ENCODE peak calls at places on chromosomes 12 and 14, in seven cellular contexts. K, M, T, J, Z, H and B are unnamed samples.

GRCh38 chr12:21324551-21324950 is 10.2 kb downstream of the SLCO1A2 start:
- DNase-seq in M (no peak), K (no peak), T (no peak), H (no peak), Z (no peak), J (no peak), B (no peak)

GRCh38 chr12:92133166-92133565 is 12.5 kb downstream of the BTG1 start:
- DNase-seq in J (no peak), K (no peak), T (no peak), H (no peak), Z (no peak), M (no peak), B (no peak)

GRCh38 chr12:105523164-105524057 is 192.9 kb downstream of the C12orf75 start:
- DNase-seq in H (no peak), T (no peak), J (no peak), K (no peak), M (no peak), Z (no peak), B (peak)

GRCh38 chr14:92408186-92408585 is 85.2 kb downstream of the SLC24A4 start:
- DNase-seq in K (no peak), Z (no peak), H (no peak), M (no peak), T (no peak), J (no peak), B (no peak)

GRCh38 chr14:104953097-104953496 is 25.1 kb downstream of the AHNAK2 start:
- DNase-seq in T (no peak), M (no peak), K (no peak), J (no peak), Z (no peak), H (no peak), B (no peak)

GRCh38 chr12:56677680-56678079 is 10.4 kb downstream of the PTGES3 start:
- DNase-seq in H (no peak), M (no peak), Z (no peak), J (no peak), K (no peak), T (no peak), B (no peak)

GRCh38 chr14:63426838-63427237 is 108.1 kb upstream of the GPHB5 start:
- DNase-seq in M (no peak), H (no peak), T (no peak), J (no peak), K (no peak), Z (no peak), B (no peak)

GRCh38 chr12:31523306-31523705 is 67.6 kb downstream of the DENND5B start:
- DNase-seq in T (no peak), Z (no peak), K (no peak), H (no peak), J (no peak), M (no peak), B (no peak)

GRCh38 chr12:64890873-64891468 is 66.5 kb downstream of the TBC1D30 start:
- DNase-seq in T (peak), H (peak), M (no peak), Z (peak), J (no peak), K (peak), B (peak)

GRCh38 chr12:49705479-49706267 is 1.5 kb downstream of the FMNL3 start:
- DNase-seq in Z (peak), T (peak), J (no peak), H (no peak), K (no peak), M (no peak), B (peak)

GRCh38 chr14:61435563-61436337 is 114.4 kb downstream of the PRKCH start:
- DNase-seq in J (no peak), H (no peak), Z (no peak), K (no peak), T (no peak), M (no peak), B (no peak)

GRCh38 chr14:71474291-71474690 is 457.9 kb upstream of the RGS6 start:
- DNase-seq in T (no peak), J (no peak), H (no peak), Z (no peak), K (no peak), M (no peak), B (peak)

GRCh38 chr12:121800694-121801600 is 2.9 kb upstream of the SETD1B start:
- DNase-seq in K (no peak), T (no peak), H (no peak), Z (peak), J (no peak), M (no peak), B (peak)

GRCh38 chr12:63068857-63069442 is 82.1 kb downstream of the AVPR1A start:
- DNase-seq in M (no peak), Z (peak), J (no peak), T (peak), H (peak), K (peak), B (peak)

GRCh38 chr14:68881396-68881795 is 88.5 kb upstream of the ZFP36L1 start:
- DNase-seq in H (no peak), K (no peak), J (no peak), Z (no peak), M (no peak), T (no peak), B (no peak)

GRCh38 chr12:54282949-54283593 is 2.5 kb downstream of the HNRNPA1 start:
- DNase-seq in Z (no peak), K (no peak), J (no peak), T (no peak), H (no peak), M (no peak), B (no peak)

GRCh38 chr14:24692382-24693352 is 58.7 kb upstream of the GZMB start:
- DNase-seq in M (no peak), Z (no peak), H (no peak), K (no peak), T (no peak), J (no peak), B (no peak)

GRCh38 chr14:101820283-101820798 is 58.8 kb downstream of the PPP2R5C start:
- DNase-seq in M (peak), K (no peak), T (no peak), J (no peak), Z (no peak), H (no peak), B (no peak)

GRCh38 chr12:12890815-12891645 is at the start of gene GPRC5A:
- DNase-seq in J (peak), H (peak), K (peak), M (no peak), T (peak), Z (peak), B (peak)

GRCh38 chr14:68306265-68306933 is 486.5 kb downstream of the ZFP36L1 start:
- DNase-seq in J (no peak), Z (no peak), T (no peak), H (no peak), K (no peak), M (peak), B (no peak)

GRCh38 chr12:2374092-2374740 is 321.4 kb downstream of the CACNA1C start:
- DNase-seq in K (no peak), H (no peak), T (no peak), Z (no peak), M (no peak), J (no peak), B (no peak)

GRCh38 chr12:8120072-8120713 is 3.2 kb upstream of the CLEC4A start:
- DNase-seq in H (no peak), J (no peak), K (no peak), Z (no peak), T (no peak), M (no peak), B (no peak)

GRCh38 chr12:32753605-32754004 is 2.1 kb downstream of the YARS2 start:
- DNase-seq in H (no peak), Z (no peak), M (no peak), J (no peak), K (no peak), T (no peak), B (no peak)

GRCh38 chr14:89466460-89466859 is 49.4 kb upstream of the FOXN3 start:
- DNase-seq in K (no peak), T (no peak), J (no peak), H (no peak), M (no peak), Z (no peak), B (no peak)

GRCh38 chr14:60720962-60721330 is 3.2 kb downstream of the SIX4 start:
- DNase-seq in K (no peak), J (no peak), M (no peak), T (peak), Z (no peak), H (no peak), B (no peak)

GRCh38 chr14:20610002-20610765 is 19.0 kb upstream of the RNASE12 start:
- DNase-seq in K (no peak), H (peak), T (peak), M (no peak), J (peak), Z (peak), B (peak)

GRCh38 chr14:43754838-43755237 is 752.2 kb downstream of the FSCB start:
- DNase-seq in J (peak), T (no peak), H (no peak), Z (no peak), M (no peak), K (no peak), B (no peak)

GRCh38 chr12:6074394-6074793 is 50.1 kb downstream of the VWF start:
- DNase-seq in M (no peak), Z (no peak), K (no peak), H (no peak), J (no peak), T (no peak), B (no peak)

GRCh38 chr12:59382678-59383425 is 213.0 kb upstream of the SLC16A7 start:
- DNase-seq in M (no peak), Z (no peak), H (no peak), T (no peak), K (no peak), J (no peak), B (no peak)

GRCh38 chr12:94545937-94546771 is 86.5 kb upstream of the CEP83 start:
- DNase-seq in H (peak), J (peak), M (peak), K (peak), Z (peak), T (peak), B (peak)

GRCh38 chr12:108614639-108615038 is 16.8 kb upstream of the TMEM119 start:
- DNase-seq in M (no peak), J (no peak), Z (no peak), K (no peak), T (no peak), H (no peak), B (no peak)
- TF ChIP-seq SIN3A in M (no peak), J (no peak), Z (no peak), K (no peak), T (no peak), H (no peak), B (no peak)

GRCh38 chr12:4148418-4149056 is 125.0 kb upstream of the CCND2 start:
- DNase-seq in Z (no peak), J (no peak), M (peak), H (no peak), K (no peak), T (no peak), B (no peak)
- TF ChIP-seq SIN3A in Z (no peak), J (no peak), M (no peak), H (no peak), K (no peak), T (no peak), B (no peak)

GRCh38 chr12:116687888-116688287 is 50.0 kb downstream of the SPRING1 start:
- DNase-seq in T (peak), M (no peak), H (no peak), J (peak), K (peak), Z (peak), B (peak)
- TF ChIP-seq SIN3A in T (no peak), M (no peak), H (no peak), J (no peak), K (no peak), Z (no peak), B (no peak)

DNA sequence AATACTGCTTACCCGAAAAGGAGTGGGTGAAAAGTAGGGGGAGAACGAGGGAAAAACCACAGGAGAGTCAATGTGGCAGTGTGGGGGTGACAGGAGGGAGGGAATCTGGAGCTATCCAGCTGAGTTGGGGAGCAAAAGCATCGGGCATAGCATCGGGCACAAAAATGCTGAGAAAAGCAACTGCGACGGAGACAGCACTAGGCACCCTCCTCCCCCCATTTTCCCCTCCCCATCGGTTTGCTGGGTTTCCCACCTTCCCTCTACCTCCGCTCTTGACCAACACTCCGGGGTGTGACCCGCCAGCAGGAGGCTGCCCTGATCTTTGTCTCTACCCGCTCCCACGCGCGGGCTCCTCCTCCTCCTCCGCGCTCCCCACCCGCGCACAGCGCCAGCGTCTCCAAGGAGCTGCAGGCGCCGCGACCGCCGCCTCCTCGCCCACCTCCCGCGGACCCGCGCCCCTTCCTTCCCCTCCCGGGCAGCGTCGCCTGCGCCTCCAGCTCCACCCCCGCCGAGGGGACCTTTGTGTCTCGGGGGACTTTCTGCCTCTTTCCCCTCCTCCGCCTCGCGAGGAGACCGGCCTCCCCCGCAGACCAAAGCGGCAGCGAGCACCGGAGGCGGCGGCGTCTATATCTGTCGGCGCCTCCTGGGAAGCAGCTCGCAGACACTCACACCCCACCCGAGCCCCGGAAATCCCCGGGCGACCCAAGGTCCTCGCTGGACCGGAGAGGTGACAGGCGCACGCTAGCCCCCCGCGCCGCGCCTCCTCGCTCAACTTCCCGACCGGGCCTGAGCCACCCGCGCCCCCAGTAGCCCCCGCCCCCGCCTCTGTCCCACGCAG is 939 bp downstream of the CDK17 start:
- DNase-seq in J (peak), T (peak), H (no peak), K (no peak), M (peak), Z (peak), B (peak)
- TF ChIP-seq SIN3A in J (no peak), T (peak), H (no peak), K (no peak), M (no peak), Z (peak), B (peak)

GRCh38 chr12:86134571-86134970 is 121.6 kb downstream of the MGAT4C start:
- DNase-seq in M (no peak), H (no peak), J (no peak), T (no peak), Z (no peak), K (no peak), B (no peak)
- TF ChIP-seq SIN3A in M (no peak), H (no peak), J (no peak), T (no peak), Z (no peak), K (no peak), B (no peak)